ENCODE peak calls at places on chromosomes 6 and 20, in ten cellular contexts. N is lower lobe of right lung; T is mucosa of gallbladder; F is T-helper 17 cell; D is T-helper 1 cell; L is cerebellar nuclear complex; B is GM12892; X is stimulated activated CD4-positive, alpha-beta T cell treated with anti-CD3 and anti-CD28 coated beads, Interleukin-15, amount 100 ng/mL, for 24 hours; O is EL; G is Daoy. H is an unnamed sample.

GRCh38 chr6:11999245-11999644 is 12.9 kb upstream of the HIVEP1 start:
- DNase-seq in D (no peak), X (no peak), F (no peak), B (no peak), L (no peak), T (no peak), O (peak; percentile 51), G (no peak), N (no peak), H (peak; percentile 71)

GRCh38 chr6:43149260-43149659 is 21.8 kb upstream of the SRF start:
- DNase-seq in X (no peak), G (no peak), D (no peak), T (no peak), N (no peak), O (peak; percentile 55), F (no peak), L (no peak), B (no peak), H (peak; percentile 50)

GRCh38 chr6:52063584-52064400 is 23.6 kb downstream of the PKHD1 start:
- DNase-seq in O (peak; percentile 51), F (peak; percentile 13), L (no peak), X (peak; percentile 74), D (peak; percentile 33), N (no peak), G (peak; percentile 76), B (peak; percentile 37), T (peak; percentile 47), H (peak; percentile 30)

GRCh38 chr20:63694596-63695418 is 1.6 kb upstream of the TNFRSF6B start:
- DNase-seq in B (peak; percentile 19), F (no peak), N (no peak), O (no peak), G (no peak), D (no peak), L (no peak), X (no peak), T (no peak), H (no peak)

GRCh38 chr6:165804331-165805066 is 141.5 kb upstream of the PDE10A start:
- DNase-seq in F (no peak), N (no peak), G (peak; percentile 11), L (no peak), B (no peak), X (no peak), T (no peak), O (no peak), D (no peak), H (no peak)

GRCh38 chr6:39830444-39830843 is 38.3 kb downstream of the DAAM2 start:
- DNase-seq in T (no peak), B (no peak), N (no peak), O (no peak), D (no peak), X (no peak), G (no peak), L (no peak), F (no peak), H (no peak)

GRCh38 chr6:99745651-99746050 is 139.0 kb downstream of the PRDM13 start:
- DNase-seq in F (no peak), L (no peak), O (peak; percentile 57), X (no peak), N (no peak), D (no peak), B (no peak), T (no peak), G (peak; percentile 9), H (no peak)

GRCh38 chr6:146914563-146915483 is 289.4 kb upstream of the STXBP5 start:
- DNase-seq in L (no peak), T (peak; percentile 23), X (no peak), G (peak; percentile 93), D (no peak), F (no peak), N (no peak), B (no peak), O (peak; percentile 95), H (peak; percentile 96)

GRCh38 chr6:166495487-166496314 is 90.8 kb downstream of the RAMACL start:
- DNase-seq in T (no peak), G (no peak), N (no peak), B (no peak), X (no peak), L (no peak), O (no peak), F (no peak), D (no peak), H (no peak)

GRCh38 chr20:30286157-30286556 is 971.3 kb upstream of the DEFB115 start:
- DNase-seq in T (no peak), O (no peak), N (no peak), F (no peak), L (no peak), G (no peak), X (no peak), D (no peak), B (no peak), H (no peak)

GRCh38 chr6:154606457-154606856 is 96.0 kb upstream of the CNKSR3 start:
- DNase-seq in L (no peak), F (peak; percentile 25), X (peak; percentile 90), T (no peak), D (peak; percentile 6), N (no peak), O (no peak), B (peak; percentile 20), G (peak; percentile 83), H (no peak)

GRCh38 chr6:138622967-138623366 is 123.7 kb upstream of the NHSL1 start:
- DNase-seq in B (no peak), N (no peak), G (peak; percentile 16), D (no peak), T (no peak), X (no peak), O (no peak), L (no peak), F (no peak), H (no peak)

GRCh38 chr6:148509789-148510581 is 167.3 kb downstream of the SASH1 start:
- DNase-seq in X (no peak), G (peak; percentile 87), D (no peak), B (no peak), T (no peak), N (peak; percentile 75), O (peak; percentile 98), L (no peak), F (no peak), H (peak; percentile 99)

GRCh38 chr6:134345780-134346179 is 27.9 kb upstream of the SGK1 start:
- DNase-seq in B (no peak), O (no peak), T (no peak), X (no peak), L (peak; percentile 37), G (no peak), D (no peak), N (no peak), F (no peak), H (no peak)

GRCh38 chr6:3746119-3746691 is 5.3 kb downstream of the PXDC1 start:
- DNase-seq in X (no peak), G (no peak), L (no peak), O (no peak), B (no peak), F (no peak), T (no peak), D (no peak), N (no peak), H (no peak)